ENCODE peak calls at places on chromosomes 13 and 19, in eight cellular contexts. I is CD4-positive, alpha-beta T cell; Q is NCI-H2029 treated with DMSO at 0.1 percent for 48 hours; O is GM23248; A is nucleus accumbens; L is EH; J is central memory CD4-positive, alpha-beta T cell; T is mucosa of gallbladder. B is an unnamed sample.

GRCh38 chr19:47363758-47364529 is 14.8 kb downstream of the DHX34 start:
- DNase-seq in I (no peak), Q (no peak), O (peak; percentile 30), A (no peak), L (peak; percentile 57), J (no peak), T (no peak), B (peak; percentile 6)

GRCh38 chr19:34269489-34269888 is 15.1 kb downstream of the GARRE1 start:
- DNase-seq in I (no peak), Q (no peak), O (no peak), A (no peak), L (no peak), J (no peak), T (no peak), B (no peak)

GRCh38 chr13:42412812-42413795 is 141.2 kb downstream of the AKAP11 start:
- DNase-seq in I (no peak), Q (no peak), O (no peak), A (no peak), L (no peak), J (no peak), T (no peak), B (no peak)

GRCh38 chr19:31352782-31353651 is 3.8 kb upstream of the TSHZ3 start:
- DNase-seq in I (no peak), Q (no peak), O (no peak), A (no peak), L (peak; percentile 14), J (no peak), T (no peak), B (no peak)

GRCh38 chr13:46516624-46517318 is 36.2 kb upstream of the LRCH1 start:
- DNase-seq in I (no peak), Q (peak; percentile 63), O (no peak), A (no peak), L (no peak), J (no peak), T (no peak), B (peak; percentile 17)

GRCh38 chr19:48806518-48806817 is 4.4 kb downstream of the BCAT2 start:
- DNase-seq in I (no peak), Q (no peak), O (no peak), A (no peak), L (peak; percentile 69), J (peak; percentile 44), T (no peak), B (no peak)

GRCh38 chr19:51372649-51373504 is at the start of gene NKG7:
- DNase-seq in I (no peak), Q (no peak), O (no peak), A (no peak), L (no peak), J (peak; percentile 40), T (no peak), B (no peak)

GRCh38 chr13:24680258-24680920 is at the start of gene ATP12A:
- DNase-seq in I (peak; percentile 20), Q (no peak), O (peak; percentile 52), A (no peak), L (no peak), J (peak; percentile 4), T (no peak), B (no peak)

GRCh38 chr19:49749771-49750170 is 13.3 kb downstream of the TSKS start:
- DNase-seq in I (no peak), Q (no peak), O (peak; percentile 59), A (no peak), L (peak; percentile 77), J (no peak), T (no peak), B (no peak)

GRCh38 chr19:27393591-27393990 is 1819.4 kb downstream of the UQCRFS1 start:
- DNase-seq in I (no peak), Q (no peak), O (no peak), A (no peak), L (no peak), J (no peak), T (no peak), B (no peak)

GRCh38 chr19:39407644-39408391 is 1.2 kb downstream of the ZFP36 start:
- DNase-seq in I (peak; percentile 63), Q (no peak), O (peak; percentile 64), A (peak; percentile 52), L (peak; percentile 24), J (peak; percentile 80), T (peak; percentile 71), B (peak; percentile 28)

GRCh38 chr13:93345642-93346220 is 119.1 kb downstream of the GPC6 start:
- DNase-seq in I (no peak), Q (no peak), O (peak; percentile 38), A (no peak), L (peak; percentile 21), J (no peak), T (no peak), B (peak; percentile 49)

GRCh38 chr19:15283141-15283885 is 49.0 kb downstream of the BRD4 start:
- DNase-seq in I (no peak), Q (no peak), O (peak; percentile 92), A (no peak), L (peak; percentile 73), J (no peak), T (no peak), B (peak; percentile 92)

GRCh38 chr19:10193666-10194499 is 870 bp downstream of the DNMT1 start:
- DNase-seq in I (peak; percentile 11), Q (no peak), O (peak; percentile 88), A (no peak), L (peak; percentile 69), J (no peak), T (no peak), B (peak; percentile 58)

GRCh38 chr19:47012620-47013019 is 7.0 kb upstream of the NPAS1 start:
- DNase-seq in I (no peak), Q (no peak), O (peak; percentile 52), A (no peak), L (no peak), J (no peak), T (no peak), B (no peak)

GRCh38 chr19:12035220-12036172 is at the start of gene ZNF433:
- DNase-seq in I (peak; percentile 41), Q (peak; percentile 93), O (peak; percentile 98), A (peak; percentile 86), L (peak; percentile 88), J (peak; percentile 20), T (peak; percentile 97), B (peak; percentile 79)

GRCh38 chr19:33368074-33368864 is 5.2 kb upstream of the CEBPG start:
- DNase-seq in I (no peak), Q (no peak), O (peak; percentile 76), A (no peak), L (peak; percentile 57), J (no peak), T (no peak), B (no peak)

GRCh38 chr13:111916201-111916600 is 150.7 kb upstream of the SOX1 start:
- DNase-seq in I (no peak), Q (no peak), O (no peak), A (no peak), L (no peak), J (no peak), T (no peak), B (no peak)

GRCh38 chr13:51422484-51422883 is 30.4 kb downstream of the INTS6 start:
- DNase-seq in I (no peak), Q (no peak), O (no peak), A (no peak), L (no peak), J (no peak), T (no peak), B (no peak)

GRCh38 chr19:38788478-38789243 is at the start of gene LGALS7B:
- DNase-seq in I (no peak), Q (no peak), O (no peak), A (no peak), L (no peak), J (no peak), T (no peak), B (no peak)

GRCh38 chr19:35442091-35442490 is 6.0 kb upstream of the FFAR2 start:
- DNase-seq in I (no peak), Q (no peak), O (no peak), A (no peak), L (no peak), J (no peak), T (no peak), B (no peak)

GRCh38 chr13:43786766-43787517 is at the start of gene ENOX1:
- DNase-seq in I (no peak), Q (no peak), O (peak; percentile 84), A (peak; percentile 96), L (peak; percentile 74), J (no peak), T (peak; percentile 39), B (peak; percentile 71)

GRCh38 chr19:55352040-55352439 is 2.5 kb downstream of the COX6B2 start:
- DNase-seq in I (no peak), Q (no peak), O (no peak), A (no peak), L (no peak), J (no peak), T (no peak), B (no peak)

GRCh38 chr13:46124531-46124966 is 19.7 kb upstream of the CPB2 start:
- DNase-seq in I (no peak), Q (no peak), O (no peak), A (no peak), L (no peak), J (no peak), T (no peak), B (no peak)

GRCh38 chr19:10544242-10544752 is 593 bp downstream of the ATG4D start:
- DNase-seq in I (no peak), Q (no peak), O (peak; percentile 58), A (no peak), L (no peak), J (no peak), T (peak; percentile 18), B (no peak)

GRCh38 chr19:293436-294110 is 2.4 kb upstream of the PLPP2 start:
- DNase-seq in I (no peak), Q (no peak), O (no peak), A (no peak), L (no peak), J (no peak), T (no peak), B (no peak)

GRCh38 chr13:49235856-49236431 is 11.8 kb upstream of the CDADC1 start:
- DNase-seq in I (no peak), Q (no peak), O (no peak), A (no peak), L (no peak), J (no peak), T (no peak), B (no peak)

GRCh38 chr19:7871530-7872305 is 2.5 kb downstream of the PRR36 start:
- DNase-seq in I (peak; percentile 56), Q (peak; percentile 90), O (peak; percentile 94), A (peak; percentile 52), L (peak; percentile 94), J (peak; percentile 81), T (peak; percentile 94), B (peak; percentile 89)

GRCh38 chr13:43787998-43788397 is 1.2 kb upstream of the ENOX1 start:
- DNase-seq in I (no peak), Q (no peak), O (peak; percentile 72), A (peak; percentile 11), L (peak; percentile 53), J (no peak), T (no peak), B (peak; percentile 49)